ENCODE peak calls at places on chromosomes 6 and 20, in ten cellular contexts. S is T follicular helper cell; C is astrocyte of the cerebellum; F is T-helper 2 cell; R is H9; A is CD4-positive, CD25-positive, alpha-beta regulatory T cell; V is RWPE1; T is Caco-2; I is putamen; E is Right ventricle myocardium superior. B is an unnamed sample.

GRCh38 chr6:14658909-14659561 is 541.5 kb downstream of the CD83 start:
- DNase-seq in F (no peak), I (no peak), R (no peak), E (no peak), S (no peak), A (no peak), V (no peak), C (no peak), T (no peak), B (no peak)

GRCh38 chr6:132003516-132004178 is 52.5 kb upstream of the CCN2 start:
- DNase-seq in A (no peak), E (no peak), T (no peak), I (no peak), S (no peak), C (no peak), V (no peak), R (peak), F (no peak), B (no peak)

GRCh38 chr6:56250266-56250665 is 2.9 kb upstream of the COL21A1 start:
- DNase-seq in C (no peak), F (no peak), E (no peak), V (no peak), I (no peak), A (no peak), R (no peak), S (no peak), T (no peak), B (no peak)

GRCh38 chr6:11495565-11496145 is 41.9 kb upstream of the TMEM170B start:
- DNase-seq in C (no peak), S (no peak), I (no peak), A (no peak), R (no peak), F (no peak), T (no peak), V (no peak), E (no peak), B (no peak)

GRCh38 chr20:57394087-57395082 is 3.2 kb downstream of the RBM38 start:
- DNase-seq in I (no peak), C (no peak), A (no peak), E (peak), F (no peak), T (no peak), S (no peak), R (no peak), V (no peak), B (no peak)

GRCh38 chr6:26141378-26141901 is 54.2 kb downstream of the HFE start:
- DNase-seq in I (peak), A (no peak), V (no peak), E (no peak), F (no peak), R (no peak), T (no peak), S (no peak), C (no peak), B (no peak)

GRCh38 chr6:132830236-132830799 is 15.9 kb downstream of the RPS12 start:
- DNase-seq in F (no peak), A (no peak), E (no peak), V (no peak), T (no peak), R (no peak), C (peak), I (peak), S (no peak), B (no peak)

GRCh38 chr20:60658661-60659060 is 593.4 kb upstream of the CDH4 start:
- DNase-seq in R (no peak), C (no peak), T (no peak), S (no peak), I (no peak), E (no peak), A (no peak), F (no peak), V (no peak), B (no peak)

GRCh38 chr6:20559924-20560551 is 25.8 kb downstream of the CDKAL1 start:
- DNase-seq in R (no peak), T (no peak), E (no peak), A (no peak), S (no peak), V (no peak), F (no peak), I (no peak), C (no peak), B (no peak)

GRCh38 chr6:149846321-149846720 is 17.8 kb downstream of the LRP11 start:
- DNase-seq in S (no peak), T (no peak), R (no peak), V (peak), E (no peak), F (no peak), C (peak), A (no peak), I (no peak), B (no peak)

GRCh38 chr6:1762203-1762602 is 152.5 kb downstream of the FOXC1 start:
- DNase-seq in V (no peak), T (no peak), S (no peak), A (no peak), C (no peak), R (no peak), I (no peak), F (no peak), E (no peak), B (no peak)

GRCh38 chr6:105817370-105817769 is 268.8 kb upstream of the PRDM1 start:
- DNase-seq in R (no peak), V (no peak), C (no peak), I (no peak), T (no peak), F (no peak), E (no peak), S (no peak), A (no peak), B (no peak)

GRCh38 chr6:70135219-70135769 is 167.6 kb downstream of the COL9A1 start:
- DNase-seq in A (no peak), S (no peak), I (no peak), E (no peak), F (no peak), C (no peak), V (no peak), T (no peak), R (peak), B (no peak)

GRCh38 chr6:54618597-54618996 is 228.0 kb upstream of the FAM83B start:
- DNase-seq in F (no peak), T (no peak), I (no peak), C (no peak), E (no peak), V (no peak), R (no peak), A (no peak), S (no peak), B (no peak)

GRCh38 chr20:47703748-47704147 is 81.5 kb downstream of the SULF2 start:
- DNase-seq in F (no peak), I (no peak), S (no peak), T (no peak), R (no peak), C (no peak), A (no peak), E (no peak), V (no peak), B (no peak)

GRCh38 chr6:71545905-71546304 is 257.3 kb downstream of the OGFRL1 start:
- DNase-seq in S (no peak), I (no peak), R (no peak), V (no peak), E (no peak), F (no peak), T (no peak), A (no peak), C (no peak), B (no peak)

GRCh38 chr6:41967312-41968287 is 26.0 kb upstream of the CCND3 start:
- DNase-seq in T (no peak), F (no peak), C (no peak), I (no peak), A (no peak), S (no peak), V (peak), E (no peak), R (no peak), B (no peak)

GRCh38 chr6:46059608-46060007 is 43.9 kb upstream of the CLIC5 start:
- DNase-seq in I (no peak), C (no peak), R (no peak), V (no peak), A (no peak), E (no peak), F (no peak), S (no peak), T (no peak), B (no peak)

GRCh38 chr6:72286911-72287311 is 335.0 kb upstream of the KCNQ5 start:
- DNase-seq in I (no peak), A (no peak), S (no peak), E (no peak), F (no peak), V (peak), C (peak), T (no peak), R (no peak), B (no peak)

GRCh38 chr6:26502169-26502568 is 2.1 kb downstream of the BTN1A1 start:
- DNase-seq in A (peak), F (no peak), R (no peak), I (no peak), S (no peak), E (no peak), V (no peak), T (peak), C (no peak), B (no peak)

B was measured in activated T-helper 9 cell treated with anti-CD3 and anti-CD28 coated beads, Interleukin-2, amount 50 U/mL, for 16 hours.